ENCODE peak calls at places on chromosome 15, in ten cellular contexts. One of them, this sample, is unnamed.

GRCh38 chr15:58269455-58270414 is 131.6 kb downstream of the AQP9 start:
- DNase-seq in NCI-H146: peak; percentile 11
- DNase-seq in skeletal muscle cell: peak; percentile 5
- DNase-seq in ecto neural progenitor cell: peak; percentile 60
- DNase-seq in GM06990: peak; percentile 10
- DNase-seq in HCEC 1CT: peak; percentile 56
- DNase-seq in stimulated activated CD4-positive, alpha-beta T cell treated with anti-CD3 and anti-CD28 coated beads, Interleukin-15, amount 100 ng/mL, for 48 hours: peak; percentile 8
- DNase-seq in colonic mucosa: peak; percentile 70
- DNase-seq in ELR: peak; percentile 62
- DNase-seq in activated CD8-positive, alpha-beta memory T cell treated with anti-CD3 and anti-CD28 coated beads, Interleukin-2, amount 50 U/mL, for 48 hours: no peak
- DNase-seq in this sample: no peak

GRCh38 chr15:101050647-101051290 is 131.6 kb downstream of the LRRK1 start:
- DNase-seq in NCI-H146: no peak
- DNase-seq in skeletal muscle cell: no peak
- DNase-seq in ecto neural progenitor cell: peak; percentile 41
- DNase-seq in GM06990: no peak
- DNase-seq in HCEC 1CT: no peak
- DNase-seq in stimulated activated CD4-positive, alpha-beta T cell treated with anti-CD3 and anti-CD28 coated beads, Interleukin-15, amount 100 ng/mL, for 48 hours: no peak
- DNase-seq in colonic mucosa: peak; percentile 15
- DNase-seq in ELR: no peak
- DNase-seq in activated CD8-positive, alpha-beta memory T cell treated with anti-CD3 and anti-CD28 coated beads, Interleukin-2, amount 50 U/mL, for 48 hours: peak; percentile 35
- DNase-seq in this sample: no peak

GRCh38 chr15:49079340-49080039 is 33.2 kb upstream of the SECISBP2L start:
- DNase-seq in NCI-H146: no peak
- DNase-seq in skeletal muscle cell: no peak
- DNase-seq in ecto neural progenitor cell: no peak
- DNase-seq in GM06990: no peak
- DNase-seq in HCEC 1CT: no peak
- DNase-seq in stimulated activated CD4-positive, alpha-beta T cell treated with anti-CD3 and anti-CD28 coated beads, Interleukin-15, amount 100 ng/mL, for 48 hours: no peak
- DNase-seq in colonic mucosa: no peak
- DNase-seq in ELR: no peak
- DNase-seq in activated CD8-positive, alpha-beta memory T cell treated with anti-CD3 and anti-CD28 coated beads, Interleukin-2, amount 50 U/mL, for 48 hours: no peak
- DNase-seq in this sample: no peak

GRCh38 chr15:56383011-56383410 is 17.8 kb downstream of the TEX9 start:
- DNase-seq in NCI-H146: no peak
- DNase-seq in skeletal muscle cell: no peak
- DNase-seq in ecto neural progenitor cell: no peak
- DNase-seq in GM06990: no peak
- DNase-seq in HCEC 1CT: no peak
- DNase-seq in stimulated activated CD4-positive, alpha-beta T cell treated with anti-CD3 and anti-CD28 coated beads, Interleukin-15, amount 100 ng/mL, for 48 hours: no peak
- DNase-seq in colonic mucosa: no peak
- DNase-seq in ELR: peak; percentile 12
- DNase-seq in activated CD8-positive, alpha-beta memory T cell treated with anti-CD3 and anti-CD28 coated beads, Interleukin-2, amount 50 U/mL, for 48 hours: no peak
- DNase-seq in this sample: no peak

GRCh38 chr15:70826634-70827033 is 27.3 kb downstream of the LARP6 start:
- DNase-seq in NCI-H146: no peak
- DNase-seq in skeletal muscle cell: peak; percentile 69
- DNase-seq in ecto neural progenitor cell: no peak
- DNase-seq in GM06990: no peak
- DNase-seq in HCEC 1CT: peak; percentile 87
- DNase-seq in stimulated activated CD4-positive, alpha-beta T cell treated with anti-CD3 and anti-CD28 coated beads, Interleukin-15, amount 100 ng/mL, for 48 hours: no peak
- DNase-seq in colonic mucosa: peak; percentile 32
- DNase-seq in ELR: peak; percentile 89
- DNase-seq in activated CD8-positive, alpha-beta memory T cell treated with anti-CD3 and anti-CD28 coated beads, Interleukin-2, amount 50 U/mL, for 48 hours: no peak
- DNase-seq in this sample: no peak

GRCh38 chr15:41001524-41001923 is 48.3 kb downstream of the CHAC1 start:
- DNase-seq in NCI-H146: no peak
- DNase-seq in skeletal muscle cell: no peak
- DNase-seq in ecto neural progenitor cell: no peak
- DNase-seq in GM06990: no peak
- DNase-seq in HCEC 1CT: peak; percentile 78
- DNase-seq in stimulated activated CD4-positive, alpha-beta T cell treated with anti-CD3 and anti-CD28 coated beads, Interleukin-15, amount 100 ng/mL, for 48 hours: no peak
- DNase-seq in colonic mucosa: peak; percentile 76
- DNase-seq in ELR: peak; percentile 40
- DNase-seq in activated CD8-positive, alpha-beta memory T cell treated with anti-CD3 and anti-CD28 coated beads, Interleukin-2, amount 50 U/mL, for 48 hours: no peak
- DNase-seq in this sample: no peak

GRCh38 chr15:84079885-84080777 is 155.4 kb upstream of the GOLGA6L4 start:
- DNase-seq in NCI-H146: peak; percentile 79
- DNase-seq in skeletal muscle cell: no peak
- DNase-seq in ecto neural progenitor cell: peak; percentile 77
- DNase-seq in GM06990: peak; percentile 63
- DNase-seq in HCEC 1CT: no peak
- DNase-seq in stimulated activated CD4-positive, alpha-beta T cell treated with anti-CD3 and anti-CD28 coated beads, Interleukin-15, amount 100 ng/mL, for 48 hours: peak; percentile 45
- DNase-seq in colonic mucosa: peak; percentile 21
- DNase-seq in ELR: no peak
- DNase-seq in activated CD8-positive, alpha-beta memory T cell treated with anti-CD3 and anti-CD28 coated beads, Interleukin-2, amount 50 U/mL, for 48 hours: peak; percentile 81
- DNase-seq in this sample: peak; percentile 49

GRCh38 chr15:52514482-52514881 is 14.2 kb downstream of the MYO5A start:
- DNase-seq in NCI-H146: no peak
- DNase-seq in skeletal muscle cell: no peak
- DNase-seq in ecto neural progenitor cell: no peak
- DNase-seq in GM06990: no peak
- DNase-seq in HCEC 1CT: no peak
- DNase-seq in stimulated activated CD4-positive, alpha-beta T cell treated with anti-CD3 and anti-CD28 coated beads, Interleukin-15, amount 100 ng/mL, for 48 hours: no peak
- DNase-seq in colonic mucosa: no peak
- DNase-seq in ELR: no peak
- DNase-seq in activated CD8-positive, alpha-beta memory T cell treated with anti-CD3 and anti-CD28 coated beads, Interleukin-2, amount 50 U/mL, for 48 hours: no peak
- DNase-seq in this sample: no peak

GRCh38 chr15:83310521-83311456 is 26.3 kb upstream of the BNC1 start:
- DNase-seq in NCI-H146: no peak
- DNase-seq in skeletal muscle cell: no peak
- DNase-seq in ecto neural progenitor cell: no peak
- DNase-seq in GM06990: no peak
- DNase-seq in HCEC 1CT: no peak
- DNase-seq in stimulated activated CD4-positive, alpha-beta T cell treated with anti-CD3 and anti-CD28 coated beads, Interleukin-15, amount 100 ng/mL, for 48 hours: no peak
- DNase-seq in colonic mucosa: no peak
- DNase-seq in ELR: no peak
- DNase-seq in activated CD8-positive, alpha-beta memory T cell treated with anti-CD3 and anti-CD28 coated beads, Interleukin-2, amount 50 U/mL, for 48 hours: no peak
- DNase-seq in this sample: no peak

GRCh38 chr15:45868109-45868691 is 233.4 kb downstream of the SQOR start:
- DNase-seq in NCI-H146: no peak
- DNase-seq in skeletal muscle cell: no peak
- DNase-seq in ecto neural progenitor cell: no peak
- DNase-seq in GM06990: no peak
- DNase-seq in HCEC 1CT: no peak
- DNase-seq in stimulated activated CD4-positive, alpha-beta T cell treated with anti-CD3 and anti-CD28 coated beads, Interleukin-15, amount 100 ng/mL, for 48 hours: no peak
- DNase-seq in colonic mucosa: no peak
- DNase-seq in ELR: no peak
- DNase-seq in activated CD8-positive, alpha-beta memory T cell treated with anti-CD3 and anti-CD28 coated beads, Interleukin-2, amount 50 U/mL, for 48 hours: no peak
- DNase-seq in this sample: no peak

GRCh38 chr15:43099105-43099845 is 6.6 kb downstream of the UBR1 start:
- DNase-seq in NCI-H146: no peak
- DNase-seq in skeletal muscle cell: no peak
- DNase-seq in ecto neural progenitor cell: no peak
- DNase-seq in GM06990: no peak
- DNase-seq in HCEC 1CT: no peak
- DNase-seq in stimulated activated CD4-positive, alpha-beta T cell treated with anti-CD3 and anti-CD28 coated beads, Interleukin-15, amount 100 ng/mL, for 48 hours: no peak
- DNase-seq in colonic mucosa: no peak
- DNase-seq in ELR: no peak
- DNase-seq in activated CD8-positive, alpha-beta memory T cell treated with anti-CD3 and anti-CD28 coated beads, Interleukin-2, amount 50 U/mL, for 48 hours: no peak
- DNase-seq in this sample: no peak

GRCh38 chr15:96207377-96208006 is 123.0 kb upstream of the NR2F2 start:
- DNase-seq in NCI-H146: no peak
- DNase-seq in skeletal muscle cell: no peak
- DNase-seq in ecto neural progenitor cell: no peak
- DNase-seq in GM06990: no peak
- DNase-seq in HCEC 1CT: peak; percentile 18
- DNase-seq in stimulated activated CD4-positive, alpha-beta T cell treated with anti-CD3 and anti-CD28 coated beads, Interleukin-15, amount 100 ng/mL, for 48 hours: no peak
- DNase-seq in colonic mucosa: no peak
- DNase-seq in ELR: no peak
- DNase-seq in activated CD8-positive, alpha-beta memory T cell treated with anti-CD3 and anti-CD28 coated beads, Interleukin-2, amount 50 U/mL, for 48 hours: no peak
- DNase-seq in this sample: no peak

GRCh38 chr15:101342065-101342464 is 47.0 kb upstream of the SNRPA1 start:
- DNase-seq in NCI-H146: no peak
- DNase-seq in skeletal muscle cell: no peak
- DNase-seq in ecto neural progenitor cell: no peak
- DNase-seq in GM06990: no peak
- DNase-seq in HCEC 1CT: no peak
- DNase-seq in stimulated activated CD4-positive, alpha-beta T cell treated with anti-CD3 and anti-CD28 coated beads, Interleukin-15, amount 100 ng/mL, for 48 hours: no peak
- DNase-seq in colonic mucosa: no peak
- DNase-seq in ELR: no peak
- DNase-seq in activated CD8-positive, alpha-beta memory T cell treated with anti-CD3 and anti-CD28 coated beads, Interleukin-2, amount 50 U/mL, for 48 hours: no peak
- DNase-seq in this sample: no peak

GRCh38 chr15:60520041-60520824 is 41.3 kb upstream of the ICE2 start:
- DNase-seq in NCI-H146: no peak
- DNase-seq in skeletal muscle cell: no peak
- DNase-seq in ecto neural progenitor cell: no peak
- DNase-seq in GM06990: no peak
- DNase-seq in HCEC 1CT: peak; percentile 47
- DNase-seq in stimulated activated CD4-positive, alpha-beta T cell treated with anti-CD3 and anti-CD28 coated beads, Interleukin-15, amount 100 ng/mL, for 48 hours: no peak
- DNase-seq in colonic mucosa: no peak
- DNase-seq in ELR: peak; percentile 46
- DNase-seq in activated CD8-positive, alpha-beta memory T cell treated with anti-CD3 and anti-CD28 coated beads, Interleukin-2, amount 50 U/mL, for 48 hours: no peak
- DNase-seq in this sample: no peak

GRCh38 chr15:56984681-56985515 is 66.5 kb downstream of the TCF12 start:
- DNase-seq in NCI-H146: no peak
- DNase-seq in skeletal muscle cell: no peak
- DNase-seq in ecto neural progenitor cell: no peak
- DNase-seq in GM06990: peak; percentile 16
- DNase-seq in HCEC 1CT: peak; percentile 72
- DNase-seq in stimulated activated CD4-positive, alpha-beta T cell treated with anti-CD3 and anti-CD28 coated beads, Interleukin-15, amount 100 ng/mL, for 48 hours: no peak
- DNase-seq in colonic mucosa: no peak
- DNase-seq in ELR: peak; percentile 66
- DNase-seq in activated CD8-positive, alpha-beta memory T cell treated with anti-CD3 and anti-CD28 coated beads, Interleukin-2, amount 50 U/mL, for 48 hours: no peak
- DNase-seq in this sample: no peak

GRCh38 chr15:65327651-65328393 is 23.3 kb downstream of the RNU5B-1 start:
- DNase-seq in NCI-H146: no peak
- DNase-seq in skeletal muscle cell: no peak
- DNase-seq in ecto neural progenitor cell: no peak
- DNase-seq in GM06990: no peak
- DNase-seq in HCEC 1CT: no peak
- DNase-seq in stimulated activated CD4-positive, alpha-beta T cell treated with anti-CD3 and anti-CD28 coated beads, Interleukin-15, amount 100 ng/mL, for 48 hours: no peak
- DNase-seq in colonic mucosa: no peak
- DNase-seq in ELR: no peak
- DNase-seq in activated CD8-positive, alpha-beta memory T cell treated with anti-CD3 and anti-CD28 coated beads, Interleukin-2, amount 50 U/mL, for 48 hours: no peak
- DNase-seq in this sample: no peak

GRCh38 chr15:100116416-100117190 is 225.2 kb downstream of the ADAMTS17 start:
- DNase-seq in NCI-H146: no peak
- DNase-seq in skeletal muscle cell: peak; percentile 36
- DNase-seq in ecto neural progenitor cell: no peak
- DNase-seq in GM06990: no peak
- DNase-seq in HCEC 1CT: no peak
- DNase-seq in stimulated activated CD4-positive, alpha-beta T cell treated with anti-CD3 and anti-CD28 coated beads, Interleukin-15, amount 100 ng/mL, for 48 hours: no peak
- DNase-seq in colonic mucosa: no peak
- DNase-seq in ELR: no peak
- DNase-seq in activated CD8-positive, alpha-beta memory T cell treated with anti-CD3 and anti-CD28 coated beads, Interleukin-2, amount 50 U/mL, for 48 hours: no peak
- DNase-seq in this sample: no peak

GRCh38 chr15:70584441-70584837 is 178.9 kb downstream of the UACA start:
- DNase-seq in NCI-H146: no peak
- DNase-seq in skeletal muscle cell: no peak
- DNase-seq in ecto neural progenitor cell: no peak
- DNase-seq in GM06990: no peak
- DNase-seq in HCEC 1CT: no peak
- DNase-seq in stimulated activated CD4-positive, alpha-beta T cell treated with anti-CD3 and anti-CD28 coated beads, Interleukin-15, amount 100 ng/mL, for 48 hours: no peak
- DNase-seq in colonic mucosa: no peak
- DNase-seq in ELR: no peak
- DNase-seq in activated CD8-positive, alpha-beta memory T cell treated with anti-CD3 and anti-CD28 coated beads, Interleukin-2, amount 50 U/mL, for 48 hours: peak; percentile 49
- DNase-seq in this sample: no peak

GRCh38 chr15:88535100-88535499 is 11.4 kb downstream of the DET1 start:
- DNase-seq in NCI-H146: no peak
- DNase-seq in skeletal muscle cell: no peak
- DNase-seq in ecto neural progenitor cell: no peak
- DNase-seq in GM06990: no peak
- DNase-seq in HCEC 1CT: peak; percentile 25
- DNase-seq in stimulated activated CD4-positive, alpha-beta T cell treated with anti-CD3 and anti-CD28 coated beads, Interleukin-15, amount 100 ng/mL, for 48 hours: no peak
- DNase-seq in colonic mucosa: no peak
- DNase-seq in ELR: peak; percentile 65
- DNase-seq in activated CD8-positive, alpha-beta memory T cell treated with anti-CD3 and anti-CD28 coated beads, Interleukin-2, amount 50 U/mL, for 48 hours: no peak
- DNase-seq in this sample: no peak

GRCh38 chr15:101108791-101109190 is 143.1 kb downstream of the CHSY1 start:
- DNase-seq in NCI-H146: no peak
- DNase-seq in skeletal muscle cell: no peak
- DNase-seq in ecto neural progenitor cell: peak; percentile 37
- DNase-seq in GM06990: no peak
- DNase-seq in HCEC 1CT: no peak
- DNase-seq in stimulated activated CD4-positive, alpha-beta T cell treated with anti-CD3 and anti-CD28 coated beads, Interleukin-15, amount 100 ng/mL, for 48 hours: no peak
- DNase-seq in colonic mucosa: no peak
- DNase-seq in ELR: no peak
- DNase-seq in activated CD8-positive, alpha-beta memory T cell treated with anti-CD3 and anti-CD28 coated beads, Interleukin-2, amount 50 U/mL, for 48 hours: no peak
- DNase-seq in this sample: no peak

GRCh38 chr15:43186003-43186353 is 775 bp downstream of the CCNDBP1 start:
- DNase-seq in NCI-H146: no peak
- DNase-seq in skeletal muscle cell: no peak
- DNase-seq in ecto neural progenitor cell: no peak
- DNase-seq in GM06990: no peak
- DNase-seq in HCEC 1CT: no peak
- DNase-seq in stimulated activated CD4-positive, alpha-beta T cell treated with anti-CD3 and anti-CD28 coated beads, Interleukin-15, amount 100 ng/mL, for 48 hours: no peak
- DNase-seq in colonic mucosa: peak; percentile 49
- DNase-seq in ELR: peak; percentile 39
- DNase-seq in activated CD8-positive, alpha-beta memory T cell treated with anti-CD3 and anti-CD28 coated beads, Interleukin-2, amount 50 U/mL, for 48 hours: no peak
- DNase-seq in this sample: no peak

GRCh38 chr15:55387027-55387426 is 21.1 kb downstream of the CCPG1 start:
- DNase-seq in NCI-H146: no peak
- DNase-seq in skeletal muscle cell: no peak
- DNase-seq in ecto neural progenitor cell: no peak
- DNase-seq in GM06990: no peak
- DNase-seq in HCEC 1CT: no peak
- DNase-seq in stimulated activated CD4-positive, alpha-beta T cell treated with anti-CD3 and anti-CD28 coated beads, Interleukin-15, amount 100 ng/mL, for 48 hours: no peak
- DNase-seq in colonic mucosa: no peak
- DNase-seq in ELR: no peak
- DNase-seq in activated CD8-positive, alpha-beta memory T cell treated with anti-CD3 and anti-CD28 coated beads, Interleukin-2, amount 50 U/mL, for 48 hours: no peak
- DNase-seq in this sample: no peak

GRCh38 chr15:25543156-25543555 is 104.3 kb upstream of the UBE3A start:
- DNase-seq in NCI-H146: no peak
- DNase-seq in skeletal muscle cell: no peak
- DNase-seq in ecto neural progenitor cell: no peak
- DNase-seq in GM06990: no peak
- DNase-seq in HCEC 1CT: no peak
- DNase-seq in stimulated activated CD4-positive, alpha-beta T cell treated with anti-CD3 and anti-CD28 coated beads, Interleukin-15, amount 100 ng/mL, for 48 hours: no peak
- DNase-seq in colonic mucosa: peak; percentile 40
- DNase-seq in ELR: no peak
- DNase-seq in activated CD8-positive, alpha-beta memory T cell treated with anti-CD3 and anti-CD28 coated beads, Interleukin-2, amount 50 U/mL, for 48 hours: no peak
- DNase-seq in this sample: no peak

GRCh38 chr15:41856262-41856661 is 17.6 kb downstream of the PLA2G4B start:
- DNase-seq in NCI-H146: no peak
- DNase-seq in skeletal muscle cell: no peak
- DNase-seq in ecto neural progenitor cell: no peak
- DNase-seq in GM06990: no peak
- DNase-seq in HCEC 1CT: no peak
- DNase-seq in stimulated activated CD4-positive, alpha-beta T cell treated with anti-CD3 and anti-CD28 coated beads, Interleukin-15, amount 100 ng/mL, for 48 hours: no peak
- DNase-seq in colonic mucosa: no peak
- DNase-seq in ELR: no peak
- DNase-seq in activated CD8-positive, alpha-beta memory T cell treated with anti-CD3 and anti-CD28 coated beads, Interleukin-2, amount 50 U/mL, for 48 hours: no peak
- DNase-seq in this sample: no peak

GRCh38 chr15:48459571-48460461 is 128.6 kb downstream of the DUT start:
- DNase-seq in NCI-H146: no peak
- DNase-seq in skeletal muscle cell: peak; percentile 83
- DNase-seq in ecto neural progenitor cell: no peak
- DNase-seq in GM06990: no peak
- DNase-seq in HCEC 1CT: peak; percentile 71
- DNase-seq in stimulated activated CD4-positive, alpha-beta T cell treated with anti-CD3 and anti-CD28 coated beads, Interleukin-15, amount 100 ng/mL, for 48 hours: no peak
- DNase-seq in colonic mucosa: no peak
- DNase-seq in ELR: peak; percentile 84
- DNase-seq in activated CD8-positive, alpha-beta memory T cell treated with anti-CD3 and anti-CD28 coated beads, Interleukin-2, amount 50 U/mL, for 48 hours: no peak
- DNase-seq in this sample: no peak

GRCh38 chr15:99098991-99099390 is 5.9 kb upstream of the SYNM start:
- DNase-seq in NCI-H146: no peak
- DNase-seq in skeletal muscle cell: no peak
- DNase-seq in ecto neural progenitor cell: no peak
- DNase-seq in GM06990: no peak
- DNase-seq in HCEC 1CT: no peak
- DNase-seq in stimulated activated CD4-positive, alpha-beta T cell treated with anti-CD3 and anti-CD28 coated beads, Interleukin-15, amount 100 ng/mL, for 48 hours: no peak
- DNase-seq in colonic mucosa: no peak
- DNase-seq in ELR: no peak
- DNase-seq in activated CD8-positive, alpha-beta memory T cell treated with anti-CD3 and anti-CD28 coated beads, Interleukin-2, amount 50 U/mL, for 48 hours: no peak
- DNase-seq in this sample: no peak

GRCh38 chr15:92268900-92269299 is 124.8 kb upstream of the ST8SIA2 start:
- DNase-seq in NCI-H146: no peak
- DNase-seq in skeletal muscle cell: no peak
- DNase-seq in ecto neural progenitor cell: no peak
- DNase-seq in GM06990: no peak
- DNase-seq in HCEC 1CT: no peak
- DNase-seq in stimulated activated CD4-positive, alpha-beta T cell treated with anti-CD3 and anti-CD28 coated beads, Interleukin-15, amount 100 ng/mL, for 48 hours: no peak
- DNase-seq in colonic mucosa: no peak
- DNase-seq in ELR: no peak
- DNase-seq in activated CD8-positive, alpha-beta memory T cell treated with anti-CD3 and anti-CD28 coated beads, Interleukin-2, amount 50 U/mL, for 48 hours: no peak
- DNase-seq in this sample: no peak

GRCh38 chr15:80109388-80109787 is 43.4 kb upstream of the FAH start:
- DNase-seq in NCI-H146: no peak
- DNase-seq in skeletal muscle cell: no peak
- DNase-seq in ecto neural progenitor cell: no peak
- DNase-seq in GM06990: no peak
- DNase-seq in HCEC 1CT: no peak
- DNase-seq in stimulated activated CD4-positive, alpha-beta T cell treated with anti-CD3 and anti-CD28 coated beads, Interleukin-15, amount 100 ng/mL, for 48 hours: no peak
- DNase-seq in colonic mucosa: no peak
- DNase-seq in ELR: no peak
- DNase-seq in activated CD8-positive, alpha-beta memory T cell treated with anti-CD3 and anti-CD28 coated beads, Interleukin-2, amount 50 U/mL, for 48 hours: no peak
- DNase-seq in this sample: no peak